ENCODE peak calls at places on chromosomes 5 and 9, in four cellular contexts. One of them, this sample, is unnamed.
A peak's percentile ranks its signal among the peaks of the same experiment; 100 is the strongest.

GRCh38 chr5:138498381-138498780 is 33.1 kb downstream of the EGR1 start:
- DNase-seq in hepatic stellate cell: no peak
- DNase-seq in head of caudate nucleus: no peak
- DNase-seq in non-pigmented ciliary epithelial cell: no peak
- DNase-seq in this sample: no peak

GRCh38 chr9:124551472-124552339 is 44.5 kb upstream of the NR5A1 start:
- DNase-seq in head of caudate nucleus: peak; percentile 56
- DNase-seq in non-pigmented ciliary epithelial cell: peak; percentile 63
- DNase-seq in hepatic stellate cell: peak; percentile 37
- DNase-seq in this sample: no peak

GRCh38 chr9:130352081-130352480 is 86.5 kb downstream of the HMCN2 start:
- DNase-seq in non-pigmented ciliary epithelial cell: no peak
- DNase-seq in head of caudate nucleus: no peak
- DNase-seq in hepatic stellate cell: no peak
- DNase-seq in this sample: no peak

GRCh38 chr5:74027732-74028338 is 401.8 kb downstream of the ARHGEF28 start:
- DNase-seq in hepatic stellate cell: no peak
- DNase-seq in head of caudate nucleus: no peak
- DNase-seq in non-pigmented ciliary epithelial cell: no peak
- DNase-seq in this sample: no peak

GRCh38 chr9:133428579-133429215 is 6.5 kb downstream of the ADAMTS13 start:
- DNase-seq in non-pigmented ciliary epithelial cell: no peak
- DNase-seq in hepatic stellate cell: no peak
- DNase-seq in head of caudate nucleus: no peak
- DNase-seq in this sample: no peak

GRCh38 chr5:4511996-4512656 is 628.0 kb upstream of the ADAMTS16 start:
- DNase-seq in head of caudate nucleus: no peak
- DNase-seq in hepatic stellate cell: no peak
- DNase-seq in non-pigmented ciliary epithelial cell: no peak
- DNase-seq in this sample: no peak

GRCh38 chr9:17742065-17742464 is 163.2 kb downstream of the SH3GL2 start:
- DNase-seq in hepatic stellate cell: no peak
- DNase-seq in non-pigmented ciliary epithelial cell: no peak
- DNase-seq in head of caudate nucleus: no peak
- DNase-seq in this sample: no peak

GRCh38 chr5:32109236-32109635 is 64.9 kb downstream of the GOLPH3 start:
- DNase-seq in hepatic stellate cell: no peak
- DNase-seq in head of caudate nucleus: no peak
- DNase-seq in non-pigmented ciliary epithelial cell: no peak
- DNase-seq in this sample: no peak

GRCh38 chr5:82405166-82405565 is 127.0 kb upstream of the RPS23 start:
- DNase-seq in non-pigmented ciliary epithelial cell: peak; percentile 80
- DNase-seq in hepatic stellate cell: no peak
- DNase-seq in head of caudate nucleus: no peak
- DNase-seq in this sample: no peak

GRCh38 chr5:80275347-80275746 is 19.5 kb upstream of the SERINC5 start:
- DNase-seq in head of caudate nucleus: peak; percentile 60
- DNase-seq in non-pigmented ciliary epithelial cell: no peak
- DNase-seq in hepatic stellate cell: peak; percentile 21
- DNase-seq in this sample: no peak

GRCh38 chr9:137134191-137134590 is 4.8 kb upstream of the GRIN1 start:
- DNase-seq in head of caudate nucleus: no peak
- DNase-seq in hepatic stellate cell: no peak
- DNase-seq in non-pigmented ciliary epithelial cell: no peak
- DNase-seq in this sample: no peak

GRCh38 chr5:34652916-34653315 is 3.2 kb upstream of the RAI14 start:
- DNase-seq in non-pigmented ciliary epithelial cell: no peak
- DNase-seq in head of caudate nucleus: no peak
- DNase-seq in hepatic stellate cell: peak; percentile 50
- DNase-seq in this sample: peak; percentile 49

This sample was measured in BJ.